ENCODE peak calls at places on chromosomes 12 and 14, in ten cellular contexts. F, I, P, H, L, W, G, S, D and X are unnamed samples.

GRCh38 chr12:41304526-41304925 is 116.4 kb downstream of the PDZRN4 start:
- DNase-seq in G (no peak), S (no peak), D (no peak), F (no peak), I (no peak), P (no peak), L (no peak), H (no peak), W (no peak), X (no peak)

GRCh38 chr14:79091381-79091963 is 921.3 kb downstream of the NRXN3 start:
- DNase-seq in D (no peak), L (no peak), G (no peak), W (no peak), I (no peak), F (no peak), P (no peak), H (no peak), S (no peak), X (no peak)

GRCh38 chr14:32300146-32300545 is 29.0 kb upstream of the AKAP6 start:
- DNase-seq in F (no peak), H (no peak), W (no peak), S (no peak), P (no peak), D (no peak), I (no peak), L (no peak), G (no peak), X (no peak)

GRCh38 chr12:56723889-56724659 is 1.0 kb downstream of the NACA start:
- DNase-seq in L (peak), D (peak), I (no peak), F (no peak), H (peak), G (peak), P (peak), S (peak), W (peak), X (peak)

GRCh38 chr12:121796855-121797751 is 3.6 kb upstream of the RHOF start:
- DNase-seq in F (peak), W (peak), H (peak), L (peak), D (no peak), G (peak), S (peak), I (peak), P (peak), X (peak)

GRCh38 chr12:93011100-93011499 is 82.0 kb upstream of the EEA1 start:
- DNase-seq in F (no peak), P (no peak), S (no peak), W (no peak), G (no peak), I (no peak), D (no peak), L (no peak), H (no peak), X (no peak)

GRCh38 chr12:54749191-54749818 is 101.1 kb upstream of the DCD start:
- DNase-seq in G (peak), H (no peak), S (peak), W (peak), F (peak), I (no peak), L (peak), D (peak), P (no peak), X (no peak)

GRCh38 chr14:74257988-74258704 is 18.9 kb downstream of the VSX2 start:
- DNase-seq in W (no peak), P (no peak), H (no peak), L (no peak), I (no peak), D (no peak), G (no peak), F (no peak), S (no peak), X (no peak)

GRCh38 chr14:22718091-22718490 is 48.4 kb upstream of the OXA1L start:
- DNase-seq in F (no peak), D (no peak), S (no peak), L (no peak), W (no peak), I (no peak), P (no peak), G (no peak), H (no peak), X (no peak)

GRCh38 chr14:22726012-22726411 is 40.5 kb upstream of the OXA1L start:
- DNase-seq in P (no peak), S (no peak), H (no peak), G (no peak), I (no peak), W (no peak), D (no peak), L (no peak), F (no peak), X (no peak)

GRCh38 chr14:22721213-22721612 is 45.3 kb upstream of the OXA1L start:
- DNase-seq in L (no peak), W (no peak), H (no peak), D (no peak), S (no peak), I (no peak), F (no peak), G (no peak), P (no peak), X (no peak)

GRCh38 chr14:22723814-22724213 is 42.7 kb upstream of the OXA1L start:
- DNase-seq in D (no peak), H (no peak), S (no peak), G (peak), L (no peak), P (no peak), W (no peak), F (no peak), I (no peak), X (no peak)
- TF ChIP-seq CTCF in D (no peak), H (no peak), S (no peak), G (no peak), L (no peak), P (no peak), W (no peak), F (no peak), I (no peak), X (no peak)

DNA sequence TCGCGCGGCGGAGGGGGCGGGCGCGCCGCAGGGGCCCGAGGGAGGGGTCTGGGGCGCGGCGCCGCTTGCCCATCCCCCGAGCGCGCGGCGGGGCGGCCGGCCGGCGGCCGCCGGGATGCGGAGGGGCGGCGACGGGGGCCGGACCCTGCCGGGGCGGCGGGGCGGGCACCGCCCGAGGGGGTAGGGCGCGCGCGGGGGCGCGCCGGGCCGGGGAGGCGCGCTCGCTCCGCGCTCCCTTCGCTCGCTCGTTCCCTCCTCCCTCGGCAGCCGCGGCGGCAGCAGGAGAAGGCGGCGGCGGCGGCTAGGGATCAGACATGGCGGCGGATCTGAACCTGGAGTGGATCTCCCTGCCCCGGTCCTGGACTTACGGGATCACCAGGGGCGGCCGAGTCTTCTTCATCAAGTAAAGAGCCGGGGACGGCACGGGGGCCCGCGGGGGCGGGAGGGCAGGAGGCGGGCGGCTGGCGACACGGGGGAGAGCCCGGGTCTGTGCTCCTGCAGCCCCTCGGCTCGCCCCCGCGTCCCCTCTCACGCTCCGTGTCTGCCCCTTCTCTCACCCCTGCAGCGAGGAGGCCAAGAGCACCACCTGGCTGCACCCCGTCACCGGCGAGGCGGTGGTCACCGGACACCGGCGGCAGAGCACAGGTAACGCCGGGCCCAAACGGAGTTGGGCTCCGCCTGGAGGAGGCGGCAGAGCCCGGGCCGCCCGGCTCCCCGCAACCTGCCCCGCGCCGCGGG is at the start of gene PLEKHA5:
- DNase-seq in I (peak), G (peak), H (peak), S (peak), D (no peak), W (peak), F (peak), P (peak), L (peak), X (peak)
- TF ChIP-seq CTCF in I (peak), G (no peak), H (no peak), S (no peak), D (no peak), W (peak), F (no peak), P (no peak), L (no peak), X (no peak)

GRCh38 chr12:130068741-130069140 is 93.5 kb upstream of the FZD10 start:
- DNase-seq in F (no peak), D (no peak), H (no peak), I (no peak), G (no peak), S (no peak), P (no peak), W (no peak), L (no peak), X (no peak)

GRCh38 chr12:130070017-130070653 is 92.1 kb upstream of the FZD10 start:
- DNase-seq in H (no peak), P (no peak), I (no peak), F (no peak), W (no peak), S (no peak), D (no peak), G (no peak), L (no peak), X (peak)

GRCh38 chr12:130063866-130064265 is 98.4 kb upstream of the FZD10 start:
- DNase-seq in I (no peak), P (no peak), F (no peak), L (no peak), H (no peak), D (no peak), G (no peak), W (no peak), S (no peak), X (no peak)

GRCh38 chr12:130066742-130067141 is 95.5 kb upstream of the FZD10 start:
- DNase-seq in L (no peak), D (no peak), G (no peak), S (no peak), I (no peak), H (no peak), W (no peak), F (no peak), P (no peak), X (no peak)

DNA sequence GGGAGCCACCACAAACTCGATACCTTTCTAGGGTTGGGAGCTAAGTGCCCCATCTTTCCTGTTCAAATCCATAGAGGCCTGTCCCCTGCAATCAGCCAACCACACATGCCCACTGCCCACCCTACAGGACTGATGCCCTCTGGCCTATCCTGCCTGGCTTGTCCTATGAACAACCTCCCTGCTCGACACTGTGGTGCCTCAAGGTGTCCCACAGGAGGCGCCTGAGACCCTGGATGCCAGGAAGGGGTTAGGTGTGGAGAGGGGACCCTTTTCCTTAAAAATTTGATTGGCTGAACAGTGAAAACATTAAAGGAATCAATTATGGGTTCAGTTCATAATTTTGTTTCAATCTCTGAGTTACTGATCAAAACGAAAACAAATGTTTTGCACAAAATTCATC is 97.3 kb upstream of the FZD10 start:
- DNase-seq in P (no peak), S (no peak), F (no peak), L (no peak), W (no peak), G (no peak), D (no peak), H (no peak), I (no peak), X (no peak)
- TF ChIP-seq CTCF in P (no peak), S (no peak), F (no peak), L (no peak), W (no peak), G (no peak), D (no peak), H (no peak), I (no peak), X (no peak)

DNA sequence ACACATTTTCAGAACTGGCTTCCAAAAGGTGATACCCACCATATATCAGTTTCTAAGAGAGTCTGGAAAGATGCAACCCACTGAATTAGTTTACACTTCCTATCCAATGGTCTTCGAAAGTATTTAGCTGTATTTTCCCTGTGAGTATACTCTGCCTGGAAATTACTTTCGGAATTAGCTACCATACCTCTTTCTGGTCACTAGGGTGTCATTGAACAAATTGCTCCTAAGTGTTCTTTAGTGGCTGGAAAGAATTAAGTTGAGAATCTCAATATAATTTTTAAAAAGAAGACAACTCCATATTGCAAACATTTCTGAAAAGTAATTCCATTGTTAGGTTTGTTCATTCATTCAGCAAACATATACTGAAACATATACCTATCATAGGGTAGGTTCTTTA is 283.1 kb upstream of the SSTR1 start:
- DNase-seq in S (no peak), D (no peak), H (no peak), P (no peak), F (no peak), I (no peak), L (no peak), W (no peak), G (no peak), X (no peak)
- TF ChIP-seq CTCF in S (peak), D (no peak), H (no peak), P (no peak), F (peak), I (no peak), L (no peak), W (no peak), G (no peak), X (no peak)